ENCODE peak calls at places on chromosomes 11 and 22, in eight cellular contexts. N, I, Y, V, B, Q, D and W are unnamed samples.

GRCh38 chr11:83222499-83222898 is 29.0 kb downstream of the ANKRD42 start:
- DNase-seq in D (no peak), B (no peak), I (no peak), V (no peak), N (no peak), Q (no peak), Y (no peak), W (no peak)

GRCh38 chr11:10487002-10487647 is 32.1 kb downstream of the AMPD3 start:
- DNase-seq in Q (no peak), I (no peak), N (no peak), D (no peak), Y (no peak), B (no peak), V (no peak), W (no peak)

GRCh38 chr11:67691149-67691548 is 16.7 kb upstream of the ALDH3B2 start:
- DNase-seq in V (no peak), D (no peak), N (no peak), Q (no peak), B (no peak), Y (no peak), I (no peak), W (no peak)

GRCh38 chr11:25838918-25839611 is 492.9 kb upstream of the ANO3 start:
- DNase-seq in N (no peak), Q (no peak), D (no peak), B (no peak), Y (no peak), V (no peak), I (no peak), W (no peak)

GRCh38 chr11:57288771-57289579 is 35.8 kb downstream of the TNKS1BP1 start:
- DNase-seq in I (no peak), N (no peak), D (no peak), Q (no peak), V (peak), Y (no peak), B (peak), W (peak)

GRCh38 chr11:115499891-115500290 is 4.3 kb downstream of the CADM1 start:
- DNase-seq in I (no peak), Y (no peak), Q (no peak), D (no peak), N (no peak), V (no peak), B (no peak), W (no peak)

GRCh38 chr11:108199446-108200321 is 22.8 kb downstream of the NPAT start:
- DNase-seq in B (no peak), Q (no peak), V (no peak), D (peak), I (peak), Y (no peak), N (no peak), W (peak)

GRCh38 chr11:73991471-73992006 is 8.9 kb upstream of the UCP2 start:
- DNase-seq in Q (no peak), B (no peak), Y (peak), V (no peak), D (no peak), N (no peak), I (no peak), W (no peak)

GRCh38 chr11:839875-840617 is 2.3 kb downstream of the POLR2L start:
- DNase-seq in B (no peak), Y (no peak), Q (no peak), V (no peak), I (no peak), D (no peak), N (no peak), W (no peak)

GRCh38 chr22:28369849-28370248 is 309.8 kb downstream of the TTC28 start:
- DNase-seq in D (no peak), B (no peak), N (no peak), Y (no peak), Q (no peak), I (no peak), V (no peak), W (no peak)

GRCh38 chr11:18408558-18409242 is 3.4 kb upstream of the LDHC start:
- DNase-seq in B (no peak), D (no peak), N (no peak), Y (no peak), Q (no peak), V (no peak), I (no peak), W (peak)

GRCh38 chr11:102111011-102111786 is 952 bp downstream of the YAP1 start:
- DNase-seq in D (no peak), Y (peak), I (peak), V (peak), N (peak), B (no peak), Q (no peak), W (peak)

GRCh38 chr11:1827095-1827797 is 7.5 kb upstream of the SYT8 start:
- DNase-seq in D (no peak), Y (peak), I (no peak), V (no peak), N (peak), B (peak), Q (no peak), W (peak)

GRCh38 chr11:107651672-107652071 is 60.2 kb downstream of the SLN start:
- DNase-seq in V (no peak), Y (no peak), I (no peak), N (no peak), B (no peak), Q (no peak), D (no peak), W (no peak)

GRCh38 chr11:60184824-60185511 is 2.1 kb upstream of the MS4A6A start:
- DNase-seq in V (no peak), I (no peak), Y (no peak), N (no peak), Q (no peak), D (no peak), B (no peak), W (no peak)

GRCh38 chr11:118633979-118634378 is 26.6 kb downstream of the PHLDB1 start:
- DNase-seq in N (no peak), Q (no peak), Y (peak), D (no peak), I (no peak), V (no peak), B (no peak), W (peak)

GRCh38 chr11:111585371-111585770 is 16.9 kb upstream of the SIK2 start:
- DNase-seq in B (no peak), Q (no peak), D (no peak), V (no peak), Y (no peak), N (no peak), I (no peak), W (peak)